ENCODE peak calls at places on chromosome 11, in ten cellular contexts. One of them, this sample, is unnamed.

GRCh38 chr11:78417175-78417887 is at the start of gene GAB2:
- DNase-seq in thyroid gland: peak
- DNase-seq in fibroblast of lung: no peak
- DNase-seq in OCI-LY7: no peak
- DNase-seq in H1: no peak
- DNase-seq in heart left ventricle: peak
- DNase-seq in CD8-positive, alpha-beta T cell: no peak
- DNase-seq in psoas muscle: no peak
- DNase-seq in cardiac muscle cell: no peak
- DNase-seq in BE2C: no peak
- DNase-seq in this sample: no peak

GRCh38 chr11:102436546-102436945 is 16.0 kb downstream of the TMEM123 start:
- DNase-seq in thyroid gland: no peak
- DNase-seq in fibroblast of lung: peak
- DNase-seq in OCI-LY7: no peak
- DNase-seq in H1: no peak
- DNase-seq in heart left ventricle: no peak
- DNase-seq in CD8-positive, alpha-beta T cell: no peak
- DNase-seq in psoas muscle: no peak
- DNase-seq in cardiac muscle cell: peak
- DNase-seq in BE2C: no peak
- DNase-seq in this sample: no peak

GRCh38 chr11:3123316-3123715 is 41.8 kb downstream of the OSBPL5 start:
- DNase-seq in thyroid gland: peak
- DNase-seq in fibroblast of lung: peak
- DNase-seq in OCI-LY7: no peak
- DNase-seq in H1: no peak
- DNase-seq in heart left ventricle: peak
- DNase-seq in CD8-positive, alpha-beta T cell: no peak
- DNase-seq in psoas muscle: peak
- DNase-seq in cardiac muscle cell: no peak
- DNase-seq in BE2C: peak
- DNase-seq in this sample: no peak

GRCh38 chr11:986270-986951 is 50.1 kb downstream of the MUC6 start:
- DNase-seq in thyroid gland: peak
- DNase-seq in fibroblast of lung: no peak
- DNase-seq in OCI-LY7: no peak
- DNase-seq in H1: no peak
- DNase-seq in heart left ventricle: no peak
- DNase-seq in CD8-positive, alpha-beta T cell: no peak
- DNase-seq in psoas muscle: no peak
- DNase-seq in cardiac muscle cell: no peak
- DNase-seq in BE2C: no peak
- DNase-seq in this sample: no peak

GRCh38 chr11:1456596-1457325 is 29.8 kb downstream of the MOB2 start:
- DNase-seq in thyroid gland: no peak
- DNase-seq in fibroblast of lung: no peak
- DNase-seq in OCI-LY7: no peak
- DNase-seq in H1: no peak
- DNase-seq in heart left ventricle: no peak
- DNase-seq in CD8-positive, alpha-beta T cell: no peak
- DNase-seq in psoas muscle: no peak
- DNase-seq in cardiac muscle cell: no peak
- DNase-seq in BE2C: no peak
- DNase-seq in this sample: no peak

GRCh38 chr11:62578541-62578940 is 4.8 kb upstream of the EEF1G start:
- DNase-seq in thyroid gland: no peak
- DNase-seq in fibroblast of lung: no peak
- DNase-seq in OCI-LY7: no peak
- DNase-seq in H1: no peak
- DNase-seq in heart left ventricle: no peak
- DNase-seq in CD8-positive, alpha-beta T cell: no peak
- DNase-seq in psoas muscle: no peak
- DNase-seq in cardiac muscle cell: no peak
- DNase-seq in BE2C: no peak
- DNase-seq in this sample: no peak

GRCh38 chr11:30798547-30799236 is 212.5 kb upstream of the MPPED2 start:
- DNase-seq in thyroid gland: no peak
- DNase-seq in fibroblast of lung: no peak
- DNase-seq in OCI-LY7: no peak
- DNase-seq in H1: no peak
- DNase-seq in heart left ventricle: no peak
- DNase-seq in CD8-positive, alpha-beta T cell: no peak
- DNase-seq in psoas muscle: no peak
- DNase-seq in cardiac muscle cell: no peak
- DNase-seq in BE2C: no peak
- DNase-seq in this sample: no peak

GRCh38 chr11:211295-211694 is 3.8 kb downstream of the RIC8A start:
- DNase-seq in thyroid gland: no peak
- DNase-seq in fibroblast of lung: no peak
- DNase-seq in OCI-LY7: no peak
- DNase-seq in H1: no peak
- DNase-seq in heart left ventricle: no peak
- DNase-seq in CD8-positive, alpha-beta T cell: no peak
- DNase-seq in psoas muscle: no peak
- DNase-seq in cardiac muscle cell: no peak
- DNase-seq in BE2C: no peak
- DNase-seq in this sample: no peak

GRCh38 chr11:64870176-64870892 is 8.1 kb downstream of the EHD1 start:
- DNase-seq in thyroid gland: no peak
- DNase-seq in fibroblast of lung: peak
- DNase-seq in OCI-LY7: no peak
- DNase-seq in H1: no peak
- DNase-seq in heart left ventricle: no peak
- DNase-seq in CD8-positive, alpha-beta T cell: no peak
- DNase-seq in psoas muscle: peak
- DNase-seq in cardiac muscle cell: peak
- DNase-seq in BE2C: no peak
- DNase-seq in this sample: peak

GRCh38 chr11:64867748-64868462 is 10.5 kb downstream of the EHD1 start:
- DNase-seq in thyroid gland: no peak
- DNase-seq in fibroblast of lung: peak
- DNase-seq in OCI-LY7: no peak
- DNase-seq in H1: no peak
- DNase-seq in heart left ventricle: no peak
- DNase-seq in CD8-positive, alpha-beta T cell: no peak
- DNase-seq in psoas muscle: no peak
- DNase-seq in cardiac muscle cell: no peak
- DNase-seq in BE2C: no peak
- DNase-seq in this sample: no peak

GRCh38 chr11:64870893-64871849 is 7.2 kb downstream of the EHD1 start:
- DNase-seq in thyroid gland: no peak
- DNase-seq in fibroblast of lung: no peak
- DNase-seq in OCI-LY7: no peak
- DNase-seq in H1: no peak
- DNase-seq in heart left ventricle: no peak
- DNase-seq in CD8-positive, alpha-beta T cell: no peak
- DNase-seq in psoas muscle: no peak
- DNase-seq in cardiac muscle cell: no peak
- DNase-seq in BE2C: no peak
- DNase-seq in this sample: no peak

GRCh38 chr11:64868904-64869570 is 9.4 kb downstream of the EHD1 start:
- DNase-seq in thyroid gland: peak
- DNase-seq in fibroblast of lung: peak
- DNase-seq in OCI-LY7: peak
- DNase-seq in H1: no peak
- DNase-seq in heart left ventricle: no peak
- DNase-seq in CD8-positive, alpha-beta T cell: no peak
- DNase-seq in psoas muscle: peak
- DNase-seq in cardiac muscle cell: peak
- DNase-seq in BE2C: no peak
- DNase-seq in this sample: peak

DNA sequence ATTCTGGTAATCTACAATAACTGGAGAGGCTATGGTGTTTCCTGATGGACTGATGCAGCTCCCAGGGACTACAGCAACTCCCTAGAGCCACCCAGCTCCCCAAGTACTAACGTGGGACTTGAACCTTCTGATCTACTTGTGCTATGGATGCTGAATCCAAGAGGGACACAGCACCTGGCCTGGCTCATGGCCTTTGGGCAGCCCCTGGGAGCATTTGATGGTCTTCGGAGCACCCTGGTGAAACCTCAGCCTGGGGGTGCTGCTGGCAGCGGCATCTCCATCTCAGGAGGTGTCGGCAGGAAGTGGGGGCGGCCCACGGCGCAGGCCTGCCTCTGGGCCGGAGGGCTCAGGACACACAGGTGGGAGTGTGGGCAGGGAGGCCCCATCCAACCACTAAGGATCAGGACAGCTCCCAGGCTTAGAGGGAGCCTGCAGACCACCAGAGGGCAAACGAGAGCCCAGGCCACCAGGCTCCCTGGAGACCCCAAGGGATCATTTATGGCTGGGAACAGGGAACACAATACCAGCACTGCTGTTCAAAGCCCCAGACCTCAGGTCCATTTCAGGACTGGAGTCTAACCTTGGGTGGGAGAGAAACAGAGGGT is 8.7 kb downstream of the EHD1 start:
- DNase-seq in thyroid gland: no peak
- DNase-seq in fibroblast of lung: no peak
- DNase-seq in OCI-LY7: no peak
- DNase-seq in H1: no peak
- DNase-seq in heart left ventricle: no peak
- DNase-seq in CD8-positive, alpha-beta T cell: no peak
- DNase-seq in psoas muscle: no peak
- DNase-seq in cardiac muscle cell: no peak
- DNase-seq in BE2C: peak
- DNase-seq in this sample: no peak
- H3K4me3 ChIP-seq in thyroid gland: no peak
- H3K4me3 ChIP-seq in fibroblast of lung: no peak
- H3K4me3 ChIP-seq in OCI-LY7: peak
- H3K4me3 ChIP-seq in H1: no peak
- H3K4me3 ChIP-seq in heart left ventricle: peak
- H3K4me3 ChIP-seq in CD8-positive, alpha-beta T cell: peak
- H3K4me3 ChIP-seq in psoas muscle: peak
- H3K4me3 ChIP-seq in cardiac muscle cell: no peak
- H3K4me3 ChIP-seq in BE2C: no peak
- H3K4me3 ChIP-seq in this sample: no peak

DNA sequence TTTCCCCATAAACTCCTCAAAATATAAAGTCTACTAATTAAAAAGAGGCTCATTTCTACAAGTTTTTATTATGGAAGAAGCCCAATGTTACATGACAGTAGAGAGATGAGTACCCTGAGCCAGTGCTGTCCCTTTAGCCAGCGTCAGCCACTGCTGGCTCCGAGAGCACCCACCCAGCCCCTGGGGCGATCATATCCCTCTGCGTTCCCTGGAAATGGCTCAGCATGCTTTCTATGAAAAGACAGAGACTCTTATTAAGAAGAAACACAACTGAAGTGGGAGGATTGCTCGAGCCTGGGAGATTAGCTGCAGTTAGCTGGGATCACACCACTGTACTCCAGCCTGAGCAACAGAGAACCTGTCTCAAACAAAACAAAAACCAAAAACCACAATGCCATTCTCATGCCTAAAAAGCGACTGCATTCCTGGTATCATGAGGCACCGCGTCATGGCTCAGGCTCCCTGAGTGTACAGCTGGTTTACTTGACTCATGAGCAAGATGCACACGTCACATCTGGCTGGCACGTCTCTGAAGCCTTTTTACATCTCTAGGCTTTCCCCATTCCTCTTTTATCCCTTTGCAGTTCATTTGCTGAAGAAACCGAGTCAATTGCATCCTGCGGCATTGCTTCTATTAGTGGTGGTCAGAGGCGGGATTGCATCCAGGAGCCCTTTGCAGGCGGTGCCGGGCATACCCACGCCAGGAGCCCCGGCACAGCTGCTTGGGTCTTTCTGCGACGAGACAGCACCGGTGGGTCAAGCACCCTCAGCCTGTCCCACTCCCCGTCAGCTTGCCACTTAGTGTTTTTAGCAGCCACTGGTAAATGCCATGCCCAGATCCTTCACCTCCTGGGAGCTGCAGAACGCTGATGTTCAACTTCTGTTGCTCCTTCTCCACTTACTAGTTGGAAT is 119.9 kb downstream of the CTTN start:
- DNase-seq in thyroid gland: no peak
- DNase-seq in fibroblast of lung: peak
- DNase-seq in OCI-LY7: no peak
- DNase-seq in H1: no peak
- DNase-seq in heart left ventricle: no peak
- DNase-seq in CD8-positive, alpha-beta T cell: no peak
- DNase-seq in psoas muscle: peak
- DNase-seq in cardiac muscle cell: peak
- DNase-seq in BE2C: peak
- DNase-seq in this sample: no peak
- TF ChIP-seq CTCF in thyroid gland: no peak
- TF ChIP-seq CTCF in fibroblast of lung: no peak
- TF ChIP-seq CTCF in OCI-LY7: no peak
- TF ChIP-seq CTCF in H1: peak
- TF ChIP-seq CTCF in heart left ventricle: no peak
- TF ChIP-seq CTCF in CD8-positive, alpha-beta T cell: no peak
- TF ChIP-seq CTCF in psoas muscle: no peak
- TF ChIP-seq CTCF in cardiac muscle cell: no peak
- TF ChIP-seq CTCF in BE2C: no peak
- TF ChIP-seq CTCF in this sample: no peak

GRCh38 chr11:127002669-127003259 is 2.2 kb upstream of the KIRREL3 start:
- DNase-seq in thyroid gland: no peak
- DNase-seq in fibroblast of lung: no peak
- DNase-seq in OCI-LY7: no peak
- DNase-seq in H1: no peak
- DNase-seq in heart left ventricle: no peak
- DNase-seq in CD8-positive, alpha-beta T cell: no peak
- DNase-seq in psoas muscle: no peak
- DNase-seq in cardiac muscle cell: no peak
- DNase-seq in BE2C: no peak
- DNase-seq in this sample: no peak
- H3K4me3 ChIP-seq in thyroid gland: no peak
- H3K4me3 ChIP-seq in fibroblast of lung: peak
- H3K4me3 ChIP-seq in OCI-LY7: no peak
- H3K4me3 ChIP-seq in H1: peak
- H3K4me3 ChIP-seq in heart left ventricle: peak
- H3K4me3 ChIP-seq in CD8-positive, alpha-beta T cell: no peak
- H3K4me3 ChIP-seq in psoas muscle: no peak
- H3K4me3 ChIP-seq in cardiac muscle cell: peak
- H3K4me3 ChIP-seq in BE2C: peak
- H3K4me3 ChIP-seq in this sample: no peak

GRCh38 chr11:15942936-15943335 is 413.4 kb downstream of the SOX6 start:
- DNase-seq in thyroid gland: no peak
- DNase-seq in fibroblast of lung: no peak
- DNase-seq in OCI-LY7: no peak
- DNase-seq in H1: no peak
- DNase-seq in heart left ventricle: no peak
- DNase-seq in CD8-positive, alpha-beta T cell: no peak
- DNase-seq in psoas muscle: no peak
- DNase-seq in cardiac muscle cell: no peak
- DNase-seq in BE2C: no peak
- DNase-seq in this sample: no peak

GRCh38 chr11:15943418-15944197 is 412.7 kb downstream of the SOX6 start:
- DNase-seq in thyroid gland: no peak
- DNase-seq in fibroblast of lung: no peak
- DNase-seq in OCI-LY7: no peak
- DNase-seq in H1: no peak
- DNase-seq in heart left ventricle: no peak
- DNase-seq in CD8-positive, alpha-beta T cell: no peak
- DNase-seq in psoas muscle: no peak
- DNase-seq in cardiac muscle cell: no peak
- DNase-seq in BE2C: no peak
- DNase-seq in this sample: no peak

GRCh38 chr11:15944460-15944859 is 411.9 kb downstream of the SOX6 start:
- DNase-seq in thyroid gland: no peak
- DNase-seq in fibroblast of lung: no peak
- DNase-seq in OCI-LY7: no peak
- DNase-seq in H1: no peak
- DNase-seq in heart left ventricle: no peak
- DNase-seq in CD8-positive, alpha-beta T cell: no peak
- DNase-seq in psoas muscle: no peak
- DNase-seq in cardiac muscle cell: peak
- DNase-seq in BE2C: no peak
- DNase-seq in this sample: no peak

GRCh38 chr11:15945726-15946125 is 410.6 kb downstream of the SOX6 start:
- DNase-seq in thyroid gland: no peak
- DNase-seq in fibroblast of lung: no peak
- DNase-seq in OCI-LY7: no peak
- DNase-seq in H1: no peak
- DNase-seq in heart left ventricle: no peak
- DNase-seq in CD8-positive, alpha-beta T cell: no peak
- DNase-seq in psoas muscle: no peak
- DNase-seq in cardiac muscle cell: no peak
- DNase-seq in BE2C: no peak
- DNase-seq in this sample: no peak

GRCh38 chr11:15947681-15948648 is 408.4 kb downstream of the SOX6 start:
- DNase-seq in thyroid gland: no peak
- DNase-seq in fibroblast of lung: no peak
- DNase-seq in OCI-LY7: no peak
- DNase-seq in H1: no peak
- DNase-seq in heart left ventricle: no peak
- DNase-seq in CD8-positive, alpha-beta T cell: no peak
- DNase-seq in psoas muscle: no peak
- DNase-seq in cardiac muscle cell: no peak
- DNase-seq in BE2C: no peak
- DNase-seq in this sample: no peak
- TF ChIP-seq CTCF in thyroid gland: no peak
- TF ChIP-seq CTCF in fibroblast of lung: no peak
- TF ChIP-seq CTCF in OCI-LY7: no peak
- TF ChIP-seq CTCF in H1: peak
- TF ChIP-seq CTCF in heart left ventricle: no peak
- TF ChIP-seq CTCF in CD8-positive, alpha-beta T cell: no peak
- TF ChIP-seq CTCF in psoas muscle: no peak
- TF ChIP-seq CTCF in cardiac muscle cell: no peak
- TF ChIP-seq CTCF in BE2C: no peak
- TF ChIP-seq CTCF in this sample: no peak